ENCODE peak calls at places on chromosomes 12 and 14, in five cellular contexts. N is neuronal stem cell, O is mesenchymal stem cell, F is H1, I is trophoblast cell. R is an unnamed sample.

GRCh38 chr12:111429760-111430417 is 24.2 kb downstream of the SH2B3 start:
- DNase-seq in F (no peak), N (no peak), O (no peak), I (no peak), R (no peak)

GRCh38 chr14:99129211-99129696 is 142.7 kb downstream of the BCL11B start:
- DNase-seq in F (peak; percentile 41), O (no peak), I (no peak), N (no peak), R (no peak)

GRCh38 chr12:53098354-53098981 is 1.0 kb downstream of the IGFBP6 start:
- DNase-seq in O (peak; percentile 57), N (no peak), F (no peak), I (no peak), R (peak; percentile 29)

GRCh38 chr14:23364604-23365352 is at the start of gene EFS:
- DNase-seq in O (peak; percentile 52), F (peak; percentile 64), N (peak; percentile 76), I (no peak), R (peak; percentile 58)

GRCh38 chr14:78530078-78530477 is 359.9 kb downstream of the NRXN3 start:
- DNase-seq in N (peak; percentile 76), F (peak; percentile 67), I (peak; percentile 59), O (no peak), R (peak; percentile 56)

GRCh38 chr12:42299392-42300308 is 26.2 kb downstream of the ZCRB1 start:
- DNase-seq in I (peak; percentile 40), O (peak; percentile 80), N (no peak), F (no peak), R (no peak)

GRCh38 chr12:4246116-4246515 is 27.4 kb upstream of the CCND2 start:
- DNase-seq in I (no peak), O (no peak), N (no peak), F (no peak), R (no peak)

GRCh38 chr14:90574640-90575131 is 177.9 kb downstream of the CALM1 start:
- DNase-seq in F (no peak), N (no peak), O (no peak), I (no peak), R (no peak)

GRCh38 chr14:39034481-39035296 is 68.3 kb downstream of the SEC23A start:
- DNase-seq in N (no peak), O (peak; percentile 27), I (peak; percentile 20), F (no peak), R (no peak)

GRCh38 chr12:57738661-57739237 is at the start of gene AGAP2:
- DNase-seq in O (no peak), N (no peak), F (peak; percentile 82), I (no peak), R (peak; percentile 79)

GRCh38 chr12:111337371-111337770 is 31.5 kb downstream of the PHETA1 start:
- DNase-seq in O (no peak), F (no peak), N (no peak), I (no peak), R (no peak)

GRCh38 chr12:62785941-62786559 is 148.9 kb downstream of the PPM1H start:
- DNase-seq in F (no peak), N (no peak), I (peak; percentile 34), O (peak; percentile 85), R (no peak)

GRCh38 chr12:108532061-108532848 is 17.2 kb downstream of the FICD start:
- DNase-seq in O (no peak), N (no peak), I (no peak), F (no peak), R (no peak)

GRCh38 chr14:101543814-101544213 is 17.5 kb upstream of the DIO3 start:
- DNase-seq in O (no peak), F (no peak), N (no peak), I (no peak), R (no peak)

GRCh38 chr12:56522486-56523193 is 1.0 kb downstream of the RBMS2 start:
- DNase-seq in N (peak; percentile 6), F (no peak), I (peak; percentile 68), O (peak; percentile 55), R (no peak)

GRCh38 chr12:95204141-95204866 is 13.0 kb downstream of the FGD6 start:
- DNase-seq in N (no peak), F (peak; percentile 54), O (peak; percentile 92), I (peak; percentile 90), R (peak; percentile 80)

GRCh38 chr12:70365648-70366518 is at the start of gene KCNMB4:
- DNase-seq in N (peak; percentile 86), F (peak; percentile 93), O (peak; percentile 51), I (peak; percentile 65), R (peak; percentile 97)

GRCh38 chr12:96401061-96401871 is 1.0 kb upstream of the CDK17 start:
- DNase-seq in F (no peak), N (no peak), O (peak; percentile 93), I (peak; percentile 78), R (no peak)

GRCh38 chr14:23057757-23058653 is 685 bp upstream of the CDH24 start:
- DNase-seq in O (peak; percentile 86), I (peak; percentile 95), F (peak; percentile 98), N (peak; percentile 93), R (peak; percentile 95)

GRCh38 chr12:5038781-5039311 is 4.8 kb upstream of the KCNA5 start:
- DNase-seq in N (no peak), F (no peak), I (no peak), O (no peak), R (no peak)

GRCh38 chr12:107632246-107632645 is 53.4 kb upstream of the PWP1 start:
- DNase-seq in N (no peak), F (no peak), I (no peak), O (no peak), R (no peak)

GRCh38 chr14:59265808-59266207 is 77.3 kb downstream of the DAAM1 start:
- DNase-seq in I (no peak), N (no peak), F (no peak), O (no peak), R (no peak)

GRCh38 chr12:70733385-70733784 is 96.2 kb upstream of the PTPRB start:
- DNase-seq in I (peak; percentile 86), O (peak; percentile 73), N (peak; percentile 56), F (no peak), R (no peak)

GRCh38 chr14:58151264-58151700 is 731 bp downstream of the ARMH4 start:
- DNase-seq in N (no peak), F (no peak), I (no peak), O (peak; percentile 44), R (peak; percentile 39)

GRCh38 chr12:29088611-29089219 is 60.4 kb upstream of the FAR2 start:
- DNase-seq in F (no peak), N (no peak), O (peak; percentile 39), I (peak; percentile 56), R (no peak)

GRCh38 chr14:75134644-75135043 is 7.8 kb upstream of the NEK9 start:
- DNase-seq in I (no peak), O (no peak), N (no peak), F (no peak), R (no peak)
- H2BK12ac ChIP-seq in I (no peak overlapping the region), O (no peak overlapping the region), N (no peak overlapping the region), F (no peak overlapping the region), R (no peak overlapping the region)

DNA sequence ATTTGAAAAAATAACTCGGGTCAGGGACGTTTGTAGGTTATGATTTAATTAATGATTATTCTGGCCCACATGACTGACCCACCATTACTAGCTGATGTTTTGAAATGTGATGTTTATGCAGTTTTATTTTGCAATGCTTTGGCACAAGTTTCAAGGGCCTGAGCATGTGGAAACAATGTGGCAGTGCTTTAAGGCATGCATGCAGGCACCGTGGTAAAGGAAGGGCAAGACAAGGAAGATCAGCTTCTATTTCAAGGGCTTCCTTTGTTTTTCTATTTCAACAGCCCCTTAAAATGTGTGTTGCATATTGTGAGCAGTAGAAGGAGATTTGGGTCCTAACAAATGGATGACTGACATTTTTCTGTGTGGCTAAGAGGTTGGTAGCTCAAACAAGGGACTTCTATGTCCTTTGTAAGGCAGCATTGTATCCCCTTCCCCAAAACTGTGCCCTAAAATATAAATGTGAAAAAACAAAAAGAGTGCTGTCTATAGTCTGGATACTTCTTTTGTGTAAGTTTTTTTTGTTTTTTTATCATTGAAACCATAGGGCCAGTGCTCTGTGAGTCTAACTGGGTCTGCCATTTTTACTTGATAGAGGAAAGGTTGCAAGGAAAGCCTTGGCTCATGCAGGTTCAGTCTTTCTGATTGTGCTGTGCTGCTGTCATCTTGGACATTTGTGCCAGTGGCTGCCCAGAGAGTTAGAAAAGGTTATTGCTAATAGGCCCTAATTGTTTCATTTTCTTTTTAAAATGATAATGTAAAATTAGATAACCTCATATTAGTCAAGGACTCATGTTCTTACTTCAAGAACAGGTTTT is 103.5 kb downstream of the FGD4 start:
- DNase-seq in I (peak; percentile 31), F (no peak), N (no peak), O (peak; percentile 53), R (no peak)
- H2BK12ac ChIP-seq in I (no peak overlapping the region), F (no peak overlapping the region), N (no peak overlapping the region), O (no peak overlapping the region), R (no peak overlapping the region)

DNA sequence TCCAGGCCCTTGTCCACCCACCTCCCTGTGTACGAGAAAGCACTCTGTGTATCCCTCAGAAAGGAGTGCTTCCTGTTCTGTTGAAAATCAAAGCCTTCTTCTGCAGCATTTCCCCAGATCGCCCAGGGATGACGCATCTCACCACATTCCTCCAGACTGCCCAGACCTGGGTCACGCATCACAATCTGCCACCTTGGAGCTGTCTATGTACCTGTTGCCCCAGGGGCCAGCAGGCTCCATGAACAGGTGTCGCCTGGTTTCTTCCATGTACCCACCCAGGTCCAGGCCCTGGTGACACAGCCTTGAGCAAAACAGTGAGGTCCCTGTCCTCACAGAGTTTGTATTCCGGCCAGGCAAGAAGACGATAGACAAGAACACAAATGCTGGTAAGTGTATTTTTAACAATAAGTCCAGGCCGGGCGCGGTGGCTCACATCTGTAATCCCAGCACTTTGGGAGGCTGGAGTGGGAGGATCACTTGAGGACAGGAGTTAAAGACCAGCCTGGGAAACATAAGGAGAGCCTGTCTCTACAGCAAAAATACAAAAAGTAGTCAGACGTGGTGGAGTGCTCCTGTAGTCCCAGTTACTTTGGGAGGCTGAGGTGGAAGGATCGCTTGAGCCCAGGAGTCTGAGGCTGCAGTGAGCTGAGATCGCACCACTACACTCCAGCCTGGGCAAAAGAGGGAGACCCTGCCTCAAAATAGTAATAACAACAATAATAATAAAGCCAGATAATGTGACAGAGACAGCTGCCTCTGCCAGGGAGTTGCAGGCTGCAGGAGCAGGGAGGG is 6.8 kb upstream of the PPP1R13B start:
- DNase-seq in I (peak; percentile 99), F (no peak), O (no peak), N (no peak), R (no peak)
- H2BK12ac ChIP-seq in I (no peak overlapping the region), F (peak overlapping the region; percentile 9), O (no peak overlapping the region), N (no peak overlapping the region), R (no peak overlapping the region)

DNA sequence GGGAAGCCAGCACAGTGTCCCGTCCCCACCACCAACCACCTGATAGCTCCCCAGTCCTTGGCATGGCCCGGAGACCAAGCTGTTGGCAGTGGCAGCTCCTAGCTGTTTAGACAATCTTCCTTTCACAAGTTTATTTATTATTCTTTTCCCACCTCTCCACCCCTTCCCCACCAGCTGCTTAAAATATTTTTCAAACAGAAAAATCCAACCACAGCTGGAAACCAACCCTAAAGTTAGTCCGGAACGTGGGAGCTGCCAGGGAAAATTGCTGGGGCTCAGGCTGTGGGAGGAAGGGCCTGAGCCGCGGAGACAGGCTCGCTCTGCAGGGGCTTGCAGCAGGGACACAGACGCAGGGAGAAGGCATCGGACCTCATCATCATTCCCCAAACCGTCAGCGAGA is 16.1 kb upstream of the TMEM106C start:
- DNase-seq in F (no peak), O (no peak), N (no peak), I (no peak), R (no peak)
- H2BK12ac ChIP-seq in F (peak overlapping the region; percentile 39), O (peak overlapping the region; percentile 94), N (no peak overlapping the region), I (peak overlapping the region; percentile 25), R (no peak overlapping the region)

DNA sequence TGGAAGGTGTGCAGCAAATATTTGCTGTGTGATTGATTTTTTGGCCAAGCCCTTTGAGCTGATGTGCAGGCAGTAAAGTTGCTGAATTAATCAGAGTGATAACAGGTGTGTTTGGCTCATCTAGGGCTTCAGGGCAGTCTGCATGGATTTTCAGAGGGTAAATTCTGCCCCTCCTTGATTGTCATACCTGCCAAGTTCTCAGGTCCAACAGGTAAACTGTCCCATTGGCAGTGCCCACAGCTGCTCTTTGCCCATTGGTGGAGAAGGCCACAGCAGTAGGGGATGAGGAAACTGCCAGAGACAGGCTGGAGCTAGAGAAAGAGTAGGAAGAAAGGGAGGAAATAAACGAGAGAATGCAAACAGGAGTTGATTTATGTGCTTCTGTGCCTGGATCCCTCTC is 33.6 kb downstream of the TEP1 start:
- DNase-seq in F (no peak), N (no peak), I (no peak), O (no peak), R (no peak)
- H2BK12ac ChIP-seq in F (no peak overlapping the region), N (no peak overlapping the region), I (no peak overlapping the region), O (no peak overlapping the region), R (no peak overlapping the region)